ENCODE peak calls at places on chromosomes 5 and 9, in four cellular contexts. B, S, V and D are unnamed samples.

GRCh38 chr5:3056901-3057300 is 305.4 kb upstream of the IRX2 start:
- DNase-seq in B (no peak), S (no peak), V (no peak), D (no peak)

GRCh38 chr5:56211298-56211865 is 21.7 kb downstream of the ANKRD55 start:
- DNase-seq in B (no peak), S (no peak), V (no peak), D (no peak)

GRCh38 chr5:114192108-114192507 is 169.8 kb upstream of the KCNN2 start:
- DNase-seq in B (no peak), S (no peak), V (no peak), D (no peak)

GRCh38 chr9:27817747-27818146 is 244.5 kb upstream of the C9orf72 start:
- DNase-seq in B (no peak), S (no peak), V (no peak), D (no peak)

GRCh38 chr9:124010303-124010664 is 1.3 kb upstream of the LHX2 start:
- DNase-seq in B (no peak), S (no peak), V (no peak), D (no peak)

GRCh38 chr5:67577424-67577823 is 380.8 kb upstream of the CD180 start:
- DNase-seq in B (no peak), S (no peak), V (no peak), D (no peak)

GRCh38 chr5:68325065-68325580 is 109.6 kb downstream of the PIK3R1 start:
- DNase-seq in B (no peak), S (no peak), V (no peak), D (no peak)

GRCh38 chr9:102779341-102779740 is 215.8 kb upstream of the CYLC2 start:
- DNase-seq in B (no peak), S (no peak), V (no peak), D (no peak)

GRCh38 chr5:123810253-123810652 is 298.3 kb downstream of the CSNK1G3 start:
- DNase-seq in B (no peak), S (no peak), V (no peak), D (no peak)

GRCh38 chr9:132142883-132143282 is 19.0 kb upstream of the NTNG2 start:
- DNase-seq in B (no peak), S (no peak), V (no peak), D (no peak)

GRCh38 chr5:124921694-124922093 is 175.3 kb upstream of the ZNF608 start:
- DNase-seq in B (no peak), S (no peak), V (no peak), D (no peak)

GRCh38 chr9:5438301-5439162 is 807 bp upstream of the PLGRKT start:
- DNase-seq in B (no peak), S (no peak), V (no peak), D (no peak)

GRCh38 chr9:105651806-105652205 is 10.5 kb upstream of the TAL2 start:
- DNase-seq in B (no peak), S (no peak), V (no peak), D (no peak)

GRCh38 chr5:43042626-43043399 is 2.7 kb upstream of the ANXA2R start:
- DNase-seq in B (no peak), S (peak; percentile 61), V (peak; percentile 56), D (peak; percentile 86)

GRCh38 chr5:136040746-136041415 is 12.1 kb downstream of the TGFBI start:
- DNase-seq in B (no peak), S (no peak), V (no peak), D (no peak)

GRCh38 chr5:25128606-25129005 is 483.8 kb upstream of the CDH10 start:
- DNase-seq in B (no peak), S (no peak), V (no peak), D (no peak)

GRCh38 chr9:95666096-95666784 is 149.5 kb upstream of the PTCH1 start:
- DNase-seq in B (no peak), S (no peak), V (no peak), D (no peak)

GRCh38 chr5:77282337-77283027 is 72.0 kb downstream of the PDE8B start:
- DNase-seq in B (no peak), S (no peak), V (no peak), D (no peak)

GRCh38 chr9:136373300-136374182 is at the start of gene CARD9:
- DNase-seq in B (no peak), S (peak; percentile 71), V (peak; percentile 58), D (no peak)

GRCh38 chr5:98414938-98415337 is 358.5 kb upstream of the RGMB start:
- DNase-seq in B (no peak), S (no peak), V (no peak), D (no peak)

GRCh38 chr9:128706045-128706444 is 3.7 kb downstream of the PKN3 start:
- DNase-seq in B (no peak), S (no peak), V (no peak), D (no peak)

GRCh38 chr9:127388856-127389238 is 8.1 kb upstream of the SLC2A8 start:
- DNase-seq in B (no peak), S (no peak), V (no peak), D (no peak)

GRCh38 chr5:126594077-126594476 is 942 bp downstream of the ALDH7A1 start:
- DNase-seq in B (no peak), S (no peak), V (no peak), D (no peak)

GRCh38 chr5:55172051-55172899 is 702 bp downstream of the CDC20B start:
- DNase-seq in B (peak; percentile 33), S (peak; percentile 85), V (peak; percentile 75), D (peak; percentile 16)

GRCh38 chr5:57804007-57804444 is 321.4 kb upstream of the ACTBL2 start:
- DNase-seq in B (no peak), S (no peak), V (no peak), D (no peak)

GRCh38 chr5:175700991-175701390 is 43.1 kb downstream of the HRH2 start:
- DNase-seq in B (no peak), S (no peak), V (no peak), D (peak; percentile 20)

GRCh38 chr5:179315356-179315890 is 29.8 kb downstream of the ADAMTS2 start:
- DNase-seq in B (no peak), S (no peak), V (no peak), D (no peak)

GRCh38 chr9:99134893-99135341 is 30.0 kb downstream of the TGFBR1 start:
- DNase-seq in B (no peak), S (no peak), V (no peak), D (no peak)

GRCh38 chr9:112338561-112338960 is 5.1 kb upstream of the PTBP3 start:
- DNase-seq in B (no peak), S (no peak), V (no peak), D (no peak)